ENCODE peak calls at places on chromosomes 6 and 20, in seven cellular contexts. Q is suprapubic skin, D is endothelial cell of umbilical vein, I is Panc1, S is HepG2, F is prostate gland, V is esophagus muscularis mucosa. M is an unnamed sample.

GRCh38 chr6:170136541-170137175 is 154.2 kb downstream of the DLL1 start:
- DNase-seq in Q (peak; percentile 67), D (no peak), I (no peak), S (no peak), F (no peak), V (no peak), M (no peak)

GRCh38 chr6:159807150-159807859 is 7.2 kb downstream of the PNLDC1 start:
- DNase-seq in Q (no peak), D (no peak), I (no peak), S (peak; percentile 75), F (no peak), V (no peak), M (no peak)

GRCh38 chr20:25361287-25361683 is 29.4 kb downstream of the ABHD12 start:
- DNase-seq in Q (no peak), D (no peak), I (no peak), S (peak; percentile 33), F (no peak), V (no peak), M (no peak)

GRCh38 chr6:80523029-80523428 is 416.6 kb downstream of the BCKDHB start:
- DNase-seq in Q (no peak), D (no peak), I (no peak), S (no peak), F (no peak), V (no peak), M (no peak)

GRCh38 chr6:109580519-109580918 is 97.5 kb upstream of the ZBTB24 start:
- DNase-seq in Q (no peak), D (peak; percentile 6), I (no peak), S (no peak), F (no peak), V (no peak), M (no peak)

GRCh38 chr20:41501376-41501775 is 116.8 kb downstream of the CHD6 start:
- DNase-seq in Q (no peak), D (no peak), I (no peak), S (no peak), F (no peak), V (no peak), M (no peak)

GRCh38 chr6:42819803-42820508 is 38.1 kb downstream of the BICRAL start:
- DNase-seq in Q (no peak), D (no peak), I (no peak), S (peak; percentile 16), F (no peak), V (no peak), M (no peak)

GRCh38 chr6:15592610-15593009 is 70.2 kb downstream of the DTNBP1 start:
- DNase-seq in Q (no peak), D (no peak), I (no peak), S (no peak), F (no peak), V (no peak), M (no peak)

GRCh38 chr20:8012724-8013123 is 6.8 kb downstream of the TMX4 start:
- DNase-seq in Q (no peak), D (peak; percentile 8), I (no peak), S (no peak), F (no peak), V (no peak), M (no peak)

GRCh38 chr6:136696783-136697364 is 95.4 kb downstream of the MAP3K5 start:
- DNase-seq in Q (no peak), D (no peak), I (no peak), S (no peak), F (peak; percentile 67), V (no peak), M (no peak)

GRCh38 chr6:149859368-149859767 is 4.8 kb downstream of the LRP11 start:
- DNase-seq in Q (no peak), D (peak; percentile 13), I (no peak), S (peak; percentile 90), F (no peak), V (no peak), M (no peak)

GRCh38 chr6:144339859-144340452 is 54.8 kb downstream of the UTRN start:
- DNase-seq in Q (no peak), D (no peak), I (no peak), S (no peak), F (no peak), V (peak; percentile 68), M (no peak)

GRCh38 chr6:15936503-15936902 is 192.4 kb upstream of the MYLIP start:
- DNase-seq in Q (no peak), D (no peak), I (no peak), S (no peak), F (no peak), V (no peak), M (no peak)

GRCh38 chr6:33080127-33081089 is 4.6 kb downstream of the HLA-DPB1 start:
- DNase-seq in Q (peak; percentile 81), D (peak; percentile 72), I (no peak), S (no peak), F (peak; percentile 56), V (peak; percentile 91), M (no peak)

GRCh38 chr6:33078442-33078841 is 2.7 kb downstream of the HLA-DPB1 start:
- DNase-seq in Q (no peak), D (no peak), I (no peak), S (no peak), F (no peak), V (no peak), M (no peak)

GRCh38 chr6:33078919-33079521 is 3.2 kb downstream of the HLA-DPB1 start:
- DNase-seq in Q (no peak), D (no peak), I (no peak), S (no peak), F (no peak), V (peak; percentile 19), M (no peak)

GRCh38 chr6:33077908-33078307 is 2.1 kb downstream of the HLA-DPB1 start:
- DNase-seq in Q (no peak), D (no peak), I (no peak), S (no peak), F (no peak), V (peak; percentile 86), M (no peak)

DNA sequence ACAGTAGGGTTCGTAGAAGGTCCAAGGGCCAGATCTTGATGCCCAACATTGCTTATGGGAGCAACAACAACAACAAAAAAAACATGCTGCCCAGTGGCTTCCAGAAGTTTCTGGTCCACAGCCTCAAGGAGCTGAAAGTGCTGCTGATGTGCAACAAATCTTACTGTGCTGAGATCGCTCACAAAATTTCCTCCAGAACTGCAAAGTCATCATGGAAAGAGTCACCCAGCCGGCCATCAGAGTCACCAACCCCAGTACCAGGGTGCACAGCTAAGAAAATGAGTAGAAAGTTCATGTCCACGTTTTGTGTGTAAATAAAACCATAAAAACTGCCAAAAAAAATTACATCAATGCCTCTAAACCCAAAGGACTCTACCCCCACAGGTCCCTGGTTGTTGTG is 3.8 kb downstream of the HLA-DPB1 start:
- DNase-seq in Q (no peak), D (no peak), I (no peak), S (no peak), F (no peak), V (peak; percentile 50), M (no peak)
- H3K27ac ChIP-seq in Q (no peak overlapping the region), D (no peak overlapping the region), I (no peak overlapping the region), S (no peak overlapping the region), F (no peak overlapping the region), V (peak overlapping the region; percentile 88), M (no peak overlapping the region)

DNA sequence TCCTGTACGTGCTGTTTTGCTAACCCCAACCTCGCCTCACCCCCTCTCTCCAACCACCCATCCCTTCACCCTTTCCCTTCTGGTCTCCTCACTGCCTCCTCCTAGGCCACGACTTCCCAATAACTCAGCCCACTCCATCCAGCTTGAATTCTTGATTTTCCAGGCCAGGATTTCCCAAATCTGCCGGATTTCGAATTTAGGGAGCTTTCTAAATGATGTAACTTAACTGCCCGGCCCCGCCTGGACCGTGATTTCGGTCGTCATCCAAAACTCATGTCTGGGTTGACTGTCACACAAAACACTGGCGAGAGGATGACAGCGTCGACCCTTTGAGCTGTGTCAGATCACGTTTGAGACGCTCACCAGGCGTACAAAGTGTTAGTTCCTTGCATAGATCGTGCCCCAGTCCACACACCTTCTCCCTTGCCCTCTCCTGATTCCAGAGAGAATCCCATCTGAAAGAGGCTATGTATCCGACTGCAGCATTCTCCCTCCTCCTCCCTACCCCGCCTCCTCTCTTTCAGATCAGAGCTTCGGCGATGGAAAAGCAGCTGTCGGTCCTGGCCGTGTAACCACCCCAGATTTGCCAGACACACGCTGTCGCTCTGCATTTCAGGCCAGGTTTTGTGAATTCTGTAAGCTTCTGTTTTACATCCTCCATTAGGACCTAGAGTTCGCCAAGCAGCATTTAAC is 168.2 kb downstream of the GPX5 start:
- DNase-seq in Q (no peak), D (no peak), I (peak; percentile 28), S (no peak), F (no peak), V (no peak), M (no peak)
- H3K4me1 ChIP-seq in Q (peaks cover 5% of the 10 kb centered on the region), D (peaks cover 2% of the 10 kb centered on the region), I (peaks cover 21% of the 10 kb centered on the region), S (peaks cover 20% of the 10 kb centered on the region), F (no peaks in the 10 kb centered on the region), V (no peaks in the 10 kb centered on the region), M (no peaks in the 10 kb centered on the region)

GRCh38 chr6:113855500-113856010 is 1.6 kb upstream of the MARCKS start:
- DNase-seq in Q (peak; percentile 65), D (peak; percentile 84), I (no peak), S (no peak), F (no peak), V (no peak), M (no peak)

GRCh38 chr6:113856571-113857564 is at the start of gene MARCKS:
- DNase-seq in Q (peak; percentile 84), D (peak; percentile 93), I (no peak), S (peak; percentile 75), F (peak; percentile 84), V (no peak), M (peak; percentile 85)

GRCh38 chr6:113853252-113853651 is 3.9 kb upstream of the MARCKS start:
- DNase-seq in Q (no peak), D (no peak), I (no peak), S (no peak), F (no peak), V (no peak), M (no peak)

GRCh38 chr6:113856011-113856551 is 1.1 kb upstream of the MARCKS start:
- DNase-seq in Q (no peak), D (no peak), I (no peak), S (no peak), F (peak; percentile 19), V (no peak), M (peak; percentile 29)

DNA sequence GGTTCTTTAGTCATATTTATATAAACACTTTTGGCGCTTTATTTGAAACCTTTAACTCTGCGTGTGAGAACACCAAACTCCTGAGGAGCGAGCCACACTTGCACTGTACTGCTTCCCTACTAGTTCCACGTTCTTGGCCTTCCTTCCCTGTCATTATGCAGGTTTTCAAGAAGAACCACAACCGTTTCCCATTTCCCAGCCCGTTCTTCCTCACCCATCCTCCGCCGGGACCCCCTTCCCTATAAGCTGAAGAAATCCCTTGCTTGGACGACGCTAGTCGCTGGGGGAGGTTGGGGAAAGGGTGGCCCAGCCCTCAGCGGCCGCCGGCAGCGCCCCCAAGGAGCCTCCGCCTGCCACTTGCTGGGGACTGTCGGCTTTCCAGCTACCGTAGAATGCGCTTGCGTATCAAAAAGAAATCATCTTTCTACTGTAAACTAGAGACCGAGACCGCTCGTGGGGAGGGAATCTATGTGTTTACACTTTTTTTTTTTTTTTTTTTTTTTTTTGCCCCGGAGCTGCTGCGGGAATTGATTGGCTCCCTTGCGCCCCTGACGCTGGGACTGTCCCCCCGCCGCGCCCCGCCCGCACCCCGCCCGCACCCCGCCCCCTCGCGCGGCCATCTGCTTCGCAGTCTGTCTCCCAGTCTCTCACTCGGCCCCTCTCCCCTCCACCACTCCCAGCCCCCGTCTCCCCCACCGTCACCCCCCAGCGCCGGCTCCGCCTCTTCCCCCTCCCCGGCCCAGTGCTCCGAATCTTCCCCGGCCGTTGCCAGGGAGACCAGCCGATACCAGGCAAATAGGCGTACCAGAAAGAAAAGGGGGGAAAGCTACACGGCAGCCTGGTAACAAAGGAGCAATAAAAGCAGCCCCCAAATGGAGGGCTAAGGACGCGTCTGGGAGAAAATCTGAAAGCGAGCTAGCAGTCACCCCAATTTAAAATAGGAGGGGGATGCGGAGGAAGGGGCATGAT is 2.3 kb upstream of the MARCKS start:
- DNase-seq in Q (peak; percentile 86), D (peak; percentile 90), I (no peak), S (peak; percentile 44), F (peak; percentile 71), V (no peak), M (peak; percentile 67)
- TF ChIP-seq POLR2AphosphoS5 in Q (no peak), D (no peak), I (no peak), S (no peak), F (peak; percentile 39), V (no peak), M (no peak)

GRCh38 chr20:34651200-34651599 is 25.7 kb downstream of the PIGU start:
- DNase-seq in Q (no peak), D (no peak), I (no peak), S (no peak), F (no peak), V (no peak), M (no peak)
- H3K27ac ChIP-seq in Q (no peak overlapping the region), D (no peak overlapping the region), I (no peak overlapping the region), S (no peak overlapping the region), F (no peak overlapping the region), V (no peak overlapping the region), M (no peak overlapping the region)

M was measured in stomach.